ENCODE peak calls at places on chromosomes 12 and 14, in eight cellular contexts. One of them, this sample, is unnamed.

GRCh38 chr12:19150273-19150895 is 20.9 kb downstream of the PLEKHA5 start:
- DNase-seq in heart right ventricle: peak
- DNase-seq in testis: no peak
- DNase-seq in tibial nerve: no peak
- DNase-seq in CD8-positive, alpha-beta T cell: no peak
- DNase-seq in cardiac muscle cell: peak
- DNase-seq in GM13977: no peak
- DNase-seq in psoas muscle: no peak
- DNase-seq in this sample: no peak

GRCh38 chr14:90489916-90490726 is 93.3 kb downstream of the CALM1 start:
- DNase-seq in heart right ventricle: no peak
- DNase-seq in testis: no peak
- DNase-seq in tibial nerve: no peak
- DNase-seq in CD8-positive, alpha-beta T cell: no peak
- DNase-seq in cardiac muscle cell: no peak
- DNase-seq in GM13977: peak
- DNase-seq in psoas muscle: no peak
- DNase-seq in this sample: no peak

GRCh38 chr14:58637040-58637390 is 747 bp upstream of the DACT1 start:
- DNase-seq in heart right ventricle: peak
- DNase-seq in testis: peak
- DNase-seq in tibial nerve: no peak
- DNase-seq in CD8-positive, alpha-beta T cell: no peak
- DNase-seq in cardiac muscle cell: peak
- DNase-seq in GM13977: no peak
- DNase-seq in psoas muscle: no peak
- DNase-seq in this sample: no peak

GRCh38 chr12:103495783-103496456 is at the start of gene C12orf42:
- DNase-seq in heart right ventricle: no peak
- DNase-seq in testis: peak
- DNase-seq in tibial nerve: no peak
- DNase-seq in CD8-positive, alpha-beta T cell: peak
- DNase-seq in cardiac muscle cell: peak
- DNase-seq in GM13977: peak
- DNase-seq in psoas muscle: no peak
- DNase-seq in this sample: no peak

GRCh38 chr12:25996677-25997076 is 38.2 kb downstream of the RASSF8 start:
- DNase-seq in heart right ventricle: no peak
- DNase-seq in testis: no peak
- DNase-seq in tibial nerve: no peak
- DNase-seq in CD8-positive, alpha-beta T cell: no peak
- DNase-seq in cardiac muscle cell: no peak
- DNase-seq in GM13977: no peak
- DNase-seq in psoas muscle: no peak
- DNase-seq in this sample: no peak

GRCh38 chr14:29458547-29458946 is 469.1 kb downstream of the PRKD1 start:
- DNase-seq in heart right ventricle: no peak
- DNase-seq in testis: no peak
- DNase-seq in tibial nerve: no peak
- DNase-seq in CD8-positive, alpha-beta T cell: no peak
- DNase-seq in cardiac muscle cell: no peak
- DNase-seq in GM13977: no peak
- DNase-seq in psoas muscle: no peak
- DNase-seq in this sample: no peak

GRCh38 chr12:23421556-23421955 is 527.9 kb downstream of the SOX5 start:
- DNase-seq in heart right ventricle: no peak
- DNase-seq in testis: no peak
- DNase-seq in tibial nerve: no peak
- DNase-seq in CD8-positive, alpha-beta T cell: no peak
- DNase-seq in cardiac muscle cell: no peak
- DNase-seq in GM13977: no peak
- DNase-seq in psoas muscle: no peak
- DNase-seq in this sample: no peak

GRCh38 chr12:57844725-57845477 is 1.6 kb downstream of the CTDSP2 start:
- DNase-seq in heart right ventricle: peak
- DNase-seq in testis: peak
- DNase-seq in tibial nerve: peak
- DNase-seq in CD8-positive, alpha-beta T cell: peak
- DNase-seq in cardiac muscle cell: peak
- DNase-seq in GM13977: peak
- DNase-seq in psoas muscle: peak
- DNase-seq in this sample: no peak

GRCh38 chr12:29609431-29610215 is 112.1 kb upstream of the OVCH1 start:
- DNase-seq in heart right ventricle: no peak
- DNase-seq in testis: no peak
- DNase-seq in tibial nerve: no peak
- DNase-seq in CD8-positive, alpha-beta T cell: no peak
- DNase-seq in cardiac muscle cell: peak
- DNase-seq in GM13977: no peak
- DNase-seq in psoas muscle: no peak
- DNase-seq in this sample: no peak

GRCh38 chr12:24231298-24231697 is 281.8 kb upstream of the SOX5 start:
- DNase-seq in heart right ventricle: no peak
- DNase-seq in testis: no peak
- DNase-seq in tibial nerve: no peak
- DNase-seq in CD8-positive, alpha-beta T cell: no peak
- DNase-seq in cardiac muscle cell: no peak
- DNase-seq in GM13977: no peak
- DNase-seq in psoas muscle: no peak
- DNase-seq in this sample: no peak

GRCh38 chr12:108430245-108430644 is 84.8 kb upstream of the FICD start:
- DNase-seq in heart right ventricle: no peak
- DNase-seq in testis: no peak
- DNase-seq in tibial nerve: no peak
- DNase-seq in CD8-positive, alpha-beta T cell: no peak
- DNase-seq in cardiac muscle cell: peak
- DNase-seq in GM13977: no peak
- DNase-seq in psoas muscle: no peak
- DNase-seq in this sample: no peak

GRCh38 chr14:39988939-39989338 is 556.7 kb upstream of the FBXO33 start:
- DNase-seq in heart right ventricle: no peak
- DNase-seq in testis: no peak
- DNase-seq in tibial nerve: no peak
- DNase-seq in CD8-positive, alpha-beta T cell: no peak
- DNase-seq in cardiac muscle cell: peak
- DNase-seq in GM13977: no peak
- DNase-seq in psoas muscle: no peak
- DNase-seq in this sample: no peak

GRCh38 chr12:64461634-64462414 is 9.9 kb downstream of the TBK1 start:
- DNase-seq in heart right ventricle: no peak
- DNase-seq in testis: peak
- DNase-seq in tibial nerve: no peak
- DNase-seq in CD8-positive, alpha-beta T cell: no peak
- DNase-seq in cardiac muscle cell: peak
- DNase-seq in GM13977: no peak
- DNase-seq in psoas muscle: no peak
- DNase-seq in this sample: no peak

GRCh38 chr14:76810953-76811400 is 1.7 kb downstream of the ANGEL1 start:
- DNase-seq in heart right ventricle: no peak
- DNase-seq in testis: peak
- DNase-seq in tibial nerve: no peak
- DNase-seq in CD8-positive, alpha-beta T cell: no peak
- DNase-seq in cardiac muscle cell: peak
- DNase-seq in GM13977: peak
- DNase-seq in psoas muscle: no peak
- DNase-seq in this sample: no peak

GRCh38 chr14:92417759-92418158 is 94.8 kb downstream of the SLC24A4 start:
- DNase-seq in heart right ventricle: no peak
- DNase-seq in testis: no peak
- DNase-seq in tibial nerve: no peak
- DNase-seq in CD8-positive, alpha-beta T cell: no peak
- DNase-seq in cardiac muscle cell: peak
- DNase-seq in GM13977: no peak
- DNase-seq in psoas muscle: no peak
- DNase-seq in this sample: no peak

GRCh38 chr14:54715244-54715643 is 148.3 kb downstream of the SAMD4A start:
- DNase-seq in heart right ventricle: no peak
- DNase-seq in testis: no peak
- DNase-seq in tibial nerve: no peak
- DNase-seq in CD8-positive, alpha-beta T cell: no peak
- DNase-seq in cardiac muscle cell: peak
- DNase-seq in GM13977: no peak
- DNase-seq in psoas muscle: no peak
- DNase-seq in this sample: no peak
- TF ChIP-seq CTCF in heart right ventricle: peak
- TF ChIP-seq CTCF in testis: no peak
- TF ChIP-seq CTCF in tibial nerve: no peak
- TF ChIP-seq CTCF in CD8-positive, alpha-beta T cell: no peak
- TF ChIP-seq CTCF in cardiac muscle cell: peak
- TF ChIP-seq CTCF in GM13977: no peak
- TF ChIP-seq CTCF in psoas muscle: no peak
- TF ChIP-seq CTCF in this sample: no peak

GRCh38 chr14:26163761-26164160 is 434.1 kb downstream of the NOVA1 start:
- DNase-seq in heart right ventricle: no peak
- DNase-seq in testis: no peak
- DNase-seq in tibial nerve: no peak
- DNase-seq in CD8-positive, alpha-beta T cell: no peak
- DNase-seq in cardiac muscle cell: peak
- DNase-seq in GM13977: no peak
- DNase-seq in psoas muscle: no peak
- DNase-seq in this sample: no peak
- TF ChIP-seq CTCF in heart right ventricle: no peak
- TF ChIP-seq CTCF in testis: no peak
- TF ChIP-seq CTCF in tibial nerve: peak
- TF ChIP-seq CTCF in CD8-positive, alpha-beta T cell: no peak
- TF ChIP-seq CTCF in cardiac muscle cell: peak
- TF ChIP-seq CTCF in GM13977: peak
- TF ChIP-seq CTCF in psoas muscle: no peak
- TF ChIP-seq CTCF in this sample: no peak

DNA sequence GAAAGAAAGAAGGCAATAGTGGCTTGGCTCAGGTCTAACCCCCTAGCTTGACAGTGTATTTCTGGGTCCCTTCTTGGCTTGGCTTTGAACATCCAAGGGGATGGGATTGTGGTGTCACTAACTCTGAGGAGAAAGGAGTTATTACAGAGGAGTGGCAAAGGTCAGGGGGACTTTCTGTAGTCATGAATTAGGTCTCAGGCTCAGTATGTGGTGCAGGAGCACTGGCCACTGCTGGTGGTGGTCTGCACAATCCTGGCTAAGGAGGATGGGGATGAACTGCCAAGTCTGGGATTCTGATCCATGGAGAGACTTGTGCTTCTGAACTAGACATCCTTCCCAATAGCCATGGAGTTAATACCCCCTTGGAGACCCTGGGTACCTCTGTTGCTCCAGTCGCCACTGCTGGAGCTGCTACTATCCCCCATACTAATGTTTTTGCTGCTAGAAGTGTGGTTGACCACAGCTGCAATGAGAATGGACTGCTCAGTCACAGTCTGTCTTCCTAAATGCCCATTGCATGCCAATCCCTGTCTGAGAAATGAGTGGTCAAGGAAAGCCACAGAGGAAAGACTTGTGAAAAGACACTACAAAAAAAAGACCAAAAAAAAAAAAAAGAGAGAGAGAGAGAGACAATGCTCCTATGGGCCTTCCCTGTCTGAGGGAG is 32.5 kb downstream of the KRT76 start:
- DNase-seq in heart right ventricle: no peak
- DNase-seq in testis: no peak
- DNase-seq in tibial nerve: no peak
- DNase-seq in CD8-positive, alpha-beta T cell: no peak
- DNase-seq in cardiac muscle cell: no peak
- DNase-seq in GM13977: no peak
- DNase-seq in psoas muscle: no peak
- DNase-seq in this sample: no peak
- TF ChIP-seq CTCF in heart right ventricle: no peak
- TF ChIP-seq CTCF in testis: no peak
- TF ChIP-seq CTCF in tibial nerve: no peak
- TF ChIP-seq CTCF in CD8-positive, alpha-beta T cell: no peak
- TF ChIP-seq CTCF in cardiac muscle cell: no peak
- TF ChIP-seq CTCF in GM13977: no peak
- TF ChIP-seq CTCF in psoas muscle: no peak
- TF ChIP-seq CTCF in this sample: no peak

GRCh38 chr12:49789992-49790391 is 38.2 kb downstream of the NCKAP5L start:
- DNase-seq in heart right ventricle: no peak
- DNase-seq in testis: no peak
- DNase-seq in tibial nerve: no peak
- DNase-seq in CD8-positive, alpha-beta T cell: no peak
- DNase-seq in cardiac muscle cell: no peak
- DNase-seq in GM13977: no peak
- DNase-seq in psoas muscle: no peak
- DNase-seq in this sample: no peak
- TF ChIP-seq CTCF in heart right ventricle: no peak
- TF ChIP-seq CTCF in testis: no peak
- TF ChIP-seq CTCF in tibial nerve: no peak
- TF ChIP-seq CTCF in CD8-positive, alpha-beta T cell: no peak
- TF ChIP-seq CTCF in cardiac muscle cell: peak
- TF ChIP-seq CTCF in GM13977: no peak
- TF ChIP-seq CTCF in psoas muscle: no peak
- TF ChIP-seq CTCF in this sample: no peak

DNA sequence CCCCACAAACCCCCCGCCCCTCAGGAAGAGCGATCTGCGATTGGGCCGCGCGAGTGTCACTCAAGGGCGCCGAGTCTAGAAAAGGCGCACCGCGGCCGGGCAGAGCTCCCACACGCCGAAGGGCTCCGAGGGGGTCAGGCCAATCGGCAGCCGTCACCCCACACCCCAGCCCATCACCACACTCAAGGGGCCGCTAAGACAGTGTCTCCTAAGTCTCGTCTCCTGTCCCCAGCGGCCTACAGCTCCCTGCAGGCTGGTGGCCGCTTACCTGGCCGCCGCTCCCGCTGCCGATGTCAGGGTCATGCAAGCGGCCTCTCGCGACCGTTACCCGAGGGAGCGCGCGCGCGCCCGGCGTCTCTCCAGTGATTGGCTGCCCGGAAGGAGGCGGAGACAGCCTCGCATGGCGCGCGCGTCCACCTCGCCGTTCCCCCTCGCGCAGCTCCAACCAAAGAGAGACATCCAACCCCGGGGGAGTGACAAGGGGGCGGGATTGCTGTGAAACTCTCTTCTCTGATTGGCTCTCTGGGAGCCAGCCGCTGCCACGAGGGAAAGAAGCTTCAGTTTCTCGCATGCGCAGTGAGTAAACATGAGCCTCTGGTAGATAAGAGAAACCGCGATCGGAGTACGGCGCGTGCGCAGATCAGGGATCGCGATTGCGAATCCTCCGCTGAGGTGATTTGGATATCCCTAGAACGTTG is at the start of the genes MPHOSPH9 and MTRFR:
- DNase-seq in heart right ventricle: peak
- DNase-seq in testis: peak
- DNase-seq in tibial nerve: peak
- DNase-seq in CD8-positive, alpha-beta T cell: peak
- DNase-seq in cardiac muscle cell: peak
- DNase-seq in GM13977: peak
- DNase-seq in psoas muscle: peak
- DNase-seq in this sample: peak
- TF ChIP-seq CTCF in heart right ventricle: no peak
- TF ChIP-seq CTCF in testis: no peak
- TF ChIP-seq CTCF in tibial nerve: peak
- TF ChIP-seq CTCF in CD8-positive, alpha-beta T cell: no peak
- TF ChIP-seq CTCF in cardiac muscle cell: no peak
- TF ChIP-seq CTCF in GM13977: no peak
- TF ChIP-seq CTCF in psoas muscle: no peak
- TF ChIP-seq CTCF in this sample: no peak